ENCODE peak calls at places on chromosome X, in seven cellular contexts. One of them, this sample, is unnamed.

GRCh38 chrX:40383360-40383759 is 197.4 kb upstream of the ATP6AP2 start:
- DNase-seq in PC-3: no peak
- DNase-seq in AG08395: no peak
- DNase-seq in M059J: no peak
- DNase-seq in cardiac fibroblast: no peak
- DNase-seq in GM12878: no peak
- DNase-seq in osteoblast: no peak
- DNase-seq in this sample: no peak

GRCh38 chrX:18410038-18410437 is 15.4 kb upstream of the CDKL5 start:
- DNase-seq in PC-3: peak
- DNase-seq in AG08395: no peak
- DNase-seq in M059J: peak
- DNase-seq in cardiac fibroblast: peak
- DNase-seq in GM12878: no peak
- DNase-seq in osteoblast: no peak
- DNase-seq in this sample: no peak

GRCh38 chrX:72121381-72121780 is 10.3 kb downstream of the RTL5 start:
- DNase-seq in PC-3: peak
- DNase-seq in AG08395: peak
- DNase-seq in M059J: peak
- DNase-seq in cardiac fibroblast: peak
- DNase-seq in GM12878: no peak
- DNase-seq in osteoblast: peak
- DNase-seq in this sample: peak

GRCh38 chrX:72142094-72142843 is 10.6 kb upstream of the RTL5 start:
- DNase-seq in PC-3: no peak
- DNase-seq in AG08395: no peak
- DNase-seq in M059J: no peak
- DNase-seq in cardiac fibroblast: no peak
- DNase-seq in GM12878: no peak
- DNase-seq in osteoblast: no peak
- DNase-seq in this sample: no peak

GRCh38 chrX:318068-318738 is 393 bp downstream of the GTPBP6 start:
- DNase-seq in PC-3: peak
- DNase-seq in AG08395: peak
- DNase-seq in M059J: peak
- DNase-seq in cardiac fibroblast: peak
- DNase-seq in GM12878: peak
- DNase-seq in osteoblast: peak
- DNase-seq in this sample: peak

GRCh38 chrX:136251042-136251991 is at the start of gene MAP7D3:
- DNase-seq in PC-3: no peak
- DNase-seq in AG08395: peak
- DNase-seq in M059J: peak
- DNase-seq in cardiac fibroblast: peak
- DNase-seq in GM12878: no peak
- DNase-seq in osteoblast: peak
- DNase-seq in this sample: peak

GRCh38 chrX:17376381-17377046 is 1.5 kb downstream of the NHS start:
- DNase-seq in PC-3: peak
- DNase-seq in AG08395: no peak
- DNase-seq in M059J: peak
- DNase-seq in cardiac fibroblast: no peak
- DNase-seq in GM12878: no peak
- DNase-seq in osteoblast: peak
- DNase-seq in this sample: no peak

GRCh38 chrX:19204623-19205022 is 82.4 kb upstream of the ADGRG2 start:
- DNase-seq in PC-3: no peak
- DNase-seq in AG08395: no peak
- DNase-seq in M059J: no peak
- DNase-seq in cardiac fibroblast: no peak
- DNase-seq in GM12878: no peak
- DNase-seq in osteoblast: no peak
- DNase-seq in this sample: no peak

GRCh38 chrX:128781506-128781905 is 729.3 kb upstream of the ACTRT1 start:
- DNase-seq in PC-3: peak
- DNase-seq in AG08395: no peak
- DNase-seq in M059J: peak
- DNase-seq in cardiac fibroblast: no peak
- DNase-seq in GM12878: no peak
- DNase-seq in osteoblast: peak
- DNase-seq in this sample: no peak

GRCh38 chrX:346034-346813 is 27.6 kb upstream of the GTPBP6 start:
- DNase-seq in PC-3: no peak
- DNase-seq in AG08395: no peak
- DNase-seq in M059J: no peak
- DNase-seq in cardiac fibroblast: no peak
- DNase-seq in GM12878: no peak
- DNase-seq in osteoblast: no peak
- DNase-seq in this sample: no peak

GRCh38 chrX:110795645-110796510 is at the start of gene CHRDL1:
- DNase-seq in PC-3: no peak
- DNase-seq in AG08395: no peak
- DNase-seq in M059J: peak
- DNase-seq in cardiac fibroblast: no peak
- DNase-seq in GM12878: no peak
- DNase-seq in osteoblast: peak
- DNase-seq in this sample: no peak

GRCh38 chrX:77276742-77277141 is 170.4 kb upstream of the FGF16 start:
- DNase-seq in PC-3: peak
- DNase-seq in AG08395: no peak
- DNase-seq in M059J: no peak
- DNase-seq in cardiac fibroblast: no peak
- DNase-seq in GM12878: no peak
- DNase-seq in osteoblast: no peak
- DNase-seq in this sample: no peak

GRCh38 chrX:48854898-48855297 is 19.5 kb upstream of the PCSK1N start:
- DNase-seq in PC-3: peak
- DNase-seq in AG08395: no peak
- DNase-seq in M059J: peak
- DNase-seq in cardiac fibroblast: peak
- DNase-seq in GM12878: no peak
- DNase-seq in osteoblast: no peak
- DNase-seq in this sample: peak

GRCh38 chrX:11164433-11164832 is 53.3 kb downstream of the HCCS start:
- DNase-seq in PC-3: no peak
- DNase-seq in AG08395: no peak
- DNase-seq in M059J: no peak
- DNase-seq in cardiac fibroblast: no peak
- DNase-seq in GM12878: no peak
- DNase-seq in osteoblast: no peak
- DNase-seq in this sample: no peak

GRCh38 chrX:48531359-48531954 is 8.1 kb upstream of the TBC1D25 start:
- DNase-seq in PC-3: peak
- DNase-seq in AG08395: peak
- DNase-seq in M059J: peak
- DNase-seq in cardiac fibroblast: peak
- DNase-seq in GM12878: no peak
- DNase-seq in osteoblast: peak
- DNase-seq in this sample: peak

GRCh38 chrX:125203379-125203736 is 116.3 kb upstream of the TEX13C start:
- DNase-seq in PC-3: no peak
- DNase-seq in AG08395: no peak
- DNase-seq in M059J: no peak
- DNase-seq in cardiac fibroblast: no peak
- DNase-seq in GM12878: no peak
- DNase-seq in osteoblast: no peak
- DNase-seq in this sample: no peak

GRCh38 chrX:1661048-1661921 is 46.4 kb downstream of the ASMT start:
- DNase-seq in PC-3: no peak
- DNase-seq in AG08395: no peak
- DNase-seq in M059J: peak
- DNase-seq in cardiac fibroblast: no peak
- DNase-seq in GM12878: peak
- DNase-seq in osteoblast: peak
- DNase-seq in this sample: no peak

GRCh38 chrX:11757729-11758399 is at the start of gene MSL3:
- DNase-seq in PC-3: peak
- DNase-seq in AG08395: peak
- DNase-seq in M059J: peak
- DNase-seq in cardiac fibroblast: peak
- DNase-seq in GM12878: no peak
- DNase-seq in osteoblast: peak
- DNase-seq in this sample: peak

GRCh38 chrX:118554511-118554910 is 58.9 kb downstream of the DOCK11 start:
- DNase-seq in PC-3: peak
- DNase-seq in AG08395: no peak
- DNase-seq in M059J: peak
- DNase-seq in cardiac fibroblast: no peak
- DNase-seq in GM12878: no peak
- DNase-seq in osteoblast: no peak
- DNase-seq in this sample: no peak

GRCh38 chrX:95427389-95427788 is 1257.3 kb upstream of the DIAPH2 start:
- DNase-seq in PC-3: peak
- DNase-seq in AG08395: peak
- DNase-seq in M059J: peak
- DNase-seq in cardiac fibroblast: no peak
- DNase-seq in GM12878: no peak
- DNase-seq in osteoblast: no peak
- DNase-seq in this sample: no peak